ENCODE peak calls at places on chromosomes 12 and 14, in seven cellular contexts. K, S, H, O, F, Y and T are unnamed samples.

GRCh38 chr14:90721619-90722305 is 94.5 kb downstream of the TTC7B start:
- DNase-seq in K (no peak), S (no peak), H (peak; percentile 68), O (peak; percentile 17), F (no peak), Y (peak; percentile 50), T (no peak)

GRCh38 chr14:94716976-94717375 is 52.9 kb downstream of the GSC start:
- DNase-seq in K (no peak), S (no peak), H (no peak), O (no peak), F (no peak), Y (no peak), T (no peak)

GRCh38 chr12:51884676-51885229 is 3.1 kb upstream of the ANKRD33 start:
- DNase-seq in K (no peak), S (no peak), H (peak; percentile 67), O (peak; percentile 42), F (no peak), Y (peak; percentile 49), T (no peak)

GRCh38 chr14:32481707-32482106 is 152.6 kb downstream of the AKAP6 start:
- DNase-seq in K (no peak), S (no peak), H (no peak), O (no peak), F (no peak), Y (no peak), T (no peak)

GRCh38 chr12:131444220-131445164 is 266.4 kb upstream of the SFSWAP start:
- DNase-seq in K (no peak), S (no peak), H (no peak), O (no peak), F (no peak), Y (no peak), T (no peak)

GRCh38 chr14:100030441-100031153 is 34.6 kb upstream of the EVL start:
- DNase-seq in K (peak; percentile 30), S (no peak), H (peak; percentile 95), O (peak; percentile 95), F (no peak), Y (peak; percentile 75), T (no peak)

GRCh38 chr12:46892034-46892705 is 66.4 kb upstream of the SLC38A4 start:
- DNase-seq in K (no peak), S (no peak), H (no peak), O (peak; percentile 6), F (no peak), Y (no peak), T (no peak)

GRCh38 chr14:100285021-100285912 is 21.0 kb downstream of the SLC25A29 start:
- DNase-seq in K (no peak), S (peak; percentile 80), H (peak; percentile 32), O (peak; percentile 79), F (peak; percentile 66), Y (peak; percentile 73), T (peak; percentile 84)

GRCh38 chr14:99206053-99206452 is 65.9 kb downstream of the BCL11B start:
- DNase-seq in K (no peak), S (no peak), H (no peak), O (no peak), F (no peak), Y (no peak), T (no peak)

GRCh38 chr14:38127784-38128183 is 79.9 kb upstream of the SSTR1 start:
- DNase-seq in K (no peak), S (no peak), H (peak; percentile 47), O (peak; percentile 65), F (no peak), Y (no peak), T (no peak)

GRCh38 chr14:63046339-63047268 is 1.3 kb upstream of the KCNH5 start:
- DNase-seq in K (no peak), S (no peak), H (no peak), O (no peak), F (no peak), Y (no peak), T (no peak)

GRCh38 chr12:104846056-104846762 is 111.9 kb downstream of the SLC41A2 start:
- DNase-seq in K (no peak), S (no peak), H (peak; percentile 52), O (peak; percentile 51), F (no peak), Y (no peak), T (no peak)

GRCh38 chr14:71532790-71533189 is 399.4 kb upstream of the RGS6 start:
- DNase-seq in K (no peak), S (no peak), H (no peak), O (no peak), F (no peak), Y (no peak), T (no peak)

GRCh38 chr14:51547701-51548100 is 104.0 kb upstream of the FRMD6 start:
- DNase-seq in K (no peak), S (no peak), H (no peak), O (peak; percentile 35), F (no peak), Y (no peak), T (no peak)

GRCh38 chr12:58066296-58066695 is 124.9 kb downstream of the ATP23 start:
- DNase-seq in K (no peak), S (no peak), H (no peak), O (no peak), F (no peak), Y (peak; percentile 90), T (no peak)

GRCh38 chr14:59768855-59769254 is 101.7 kb downstream of the RTN1 start:
- DNase-seq in K (no peak), S (no peak), H (peak; percentile 5), O (no peak), F (no peak), Y (peak; percentile 30), T (no peak)

GRCh38 chr14:44490966-44491365 is 16.1 kb downstream of the FSCB start:
- DNase-seq in K (no peak), S (no peak), H (no peak), O (no peak), F (no peak), Y (peak; percentile 49), T (no peak)

GRCh38 chr12:30847259-30847658 is 79.3 kb upstream of the TSPAN11 start:
- DNase-seq in K (peak; percentile 64), S (no peak), H (peak; percentile 70), O (peak; percentile 77), F (peak; percentile 48), Y (peak; percentile 76), T (no peak)

GRCh38 chr12:68483592-68484373 is 126.9 kb upstream of the RAP1B start:
- DNase-seq in K (no peak), S (no peak), H (peak; percentile 67), O (peak; percentile 65), F (no peak), Y (peak; percentile 55), T (no peak)

GRCh38 chr12:27693403-27693802 is 2.8 kb upstream of the REP15 start:
- DNase-seq in K (no peak), S (no peak), H (no peak), O (no peak), F (no peak), Y (no peak), T (no peak)

DNA sequence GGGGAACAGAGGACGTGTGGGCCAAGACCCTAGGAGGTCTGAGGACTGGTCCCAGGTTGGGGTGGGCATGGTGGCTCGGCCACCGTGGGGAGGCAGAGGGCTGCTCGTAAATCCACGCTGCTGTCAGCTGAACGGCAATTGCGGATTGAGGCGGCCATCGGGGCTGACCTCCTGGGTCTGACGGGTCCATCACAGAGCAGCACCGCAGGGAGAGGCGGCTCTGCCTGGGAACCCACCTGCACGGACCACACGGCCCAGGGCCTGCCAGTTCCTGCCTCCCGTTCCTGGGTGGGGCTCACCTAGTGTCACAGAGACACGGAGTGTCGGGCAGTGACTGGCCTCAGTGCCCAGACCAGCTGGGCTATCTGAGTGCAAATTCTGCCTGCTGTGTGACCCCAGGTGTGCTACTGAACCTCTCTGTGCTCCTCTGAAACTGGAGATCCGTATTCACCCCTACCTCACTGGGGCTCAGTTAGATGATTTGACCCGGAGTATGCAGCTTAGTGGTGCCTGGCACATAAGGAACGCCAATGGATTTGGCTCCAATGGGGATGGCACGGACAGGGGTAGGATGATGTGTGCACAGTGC is 53.1 kb downstream of the KIF26A start:
- DNase-seq in K (no peak), S (no peak), H (no peak), O (no peak), F (no peak), Y (no peak), T (no peak)
- H3K27ac ChIP-seq in K (no peak overlapping the region), S (no peak overlapping the region), H (no peak overlapping the region), O (no peak overlapping the region), F (no peak overlapping the region), Y (no peak overlapping the region), T (no peak overlapping the region)

GRCh38 chr12:95443458-95443857 is 30.5 kb upstream of the METAP2 start:
- DNase-seq in K (no peak), S (no peak), H (no peak), O (no peak), F (peak; percentile 44), Y (no peak), T (no peak)

GRCh38 chr12:95445884-95446482 is 28.0 kb upstream of the METAP2 start:
- DNase-seq in K (no peak), S (no peak), H (no peak), O (no peak), F (no peak), Y (no peak), T (no peak)

DNA sequence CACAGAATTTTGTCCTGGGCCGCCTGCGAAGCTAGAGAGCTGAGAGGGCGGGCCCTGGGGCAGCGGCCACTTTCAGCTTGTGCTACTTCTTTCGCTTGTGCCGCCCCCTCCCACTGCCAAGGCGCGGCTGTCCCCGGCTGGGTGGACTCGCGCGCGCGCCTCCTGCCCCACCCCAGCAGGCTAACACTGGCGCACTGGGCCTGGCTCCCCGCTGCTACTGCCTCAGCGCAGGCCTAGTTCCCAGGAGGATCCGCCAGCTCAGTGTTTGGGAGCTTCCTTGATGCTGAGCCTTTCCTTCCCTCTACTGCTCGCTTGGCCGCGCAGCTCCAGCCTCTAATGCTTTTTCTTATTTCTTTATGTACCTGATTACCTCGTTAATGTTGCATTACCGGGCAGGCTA is 27.4 kb upstream of the METAP2 start:
- DNase-seq in K (no peak), S (peak; percentile 51), H (peak; percentile 7), O (no peak), F (peak; percentile 47), Y (no peak), T (no peak)
- H3K4me1 ChIP-seq in K (no peaks in the 10 kb centered on the region), S (peaks cover 6% of the 10 kb centered on the region), H (no peaks in the 10 kb centered on the region), O (no peaks in the 10 kb centered on the region), F (peaks cover 16% of the 10 kb centered on the region), Y (peaks cover 8% of the 10 kb centered on the region), T (no peaks in the 10 kb centered on the region)

GRCh38 chr14:36656769-36657408 is 4.8 kb upstream of the PAX9 start:
- DNase-seq in K (no peak), S (no peak), H (no peak), O (peak; percentile 7), F (no peak), Y (no peak), T (no peak)
- H3K4me3 ChIP-seq in K (no peak overlapping the region), S (peak overlapping the region; percentile 29), H (peak overlapping the region; percentile 3), O (peak overlapping the region; percentile 50), F (no peak overlapping the region), Y (peak overlapping the region; percentile 68), T (no peak overlapping the region)

DNA sequence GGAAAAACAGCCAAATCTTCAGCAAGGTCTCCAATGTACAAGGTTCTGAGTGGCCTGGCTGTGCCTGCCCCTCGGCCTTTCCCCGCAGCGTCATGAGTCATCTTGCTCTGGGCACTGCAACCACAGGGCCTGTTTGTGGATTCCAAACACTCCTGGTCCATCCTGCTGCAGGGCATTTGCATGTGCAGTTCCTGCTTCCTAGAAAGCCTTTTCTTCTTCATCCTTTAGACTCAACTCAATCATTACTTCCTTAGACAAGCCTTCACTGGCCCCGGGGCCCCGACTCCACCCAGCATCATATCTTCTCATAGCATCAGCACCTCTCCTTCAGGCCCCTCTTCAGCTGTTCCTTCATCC is 101.8 kb upstream of the EGLN3 start:
- DNase-seq in K (no peak), S (no peak), H (no peak), O (peak; percentile 48), F (no peak), Y (peak; percentile 68), T (peak; percentile 40)
- H3K27ac ChIP-seq in K (no peak overlapping the region), S (no peak overlapping the region), H (no peak overlapping the region), O (no peak overlapping the region), F (no peak overlapping the region), Y (peak overlapping the region; percentile 43), T (no peak overlapping the region)